ENCODE peak calls at places on chromosome 16, in ten cellular contexts. V, R, B, J, Q, Y, Z, D, S and N are unnamed samples.
A peak's percentile ranks its signal among the peaks of the same experiment; 100 is the strongest.

GRCh38 chr16:79713609-79714309 is 113.2 kb upstream of the MAF start:
- DNase-seq in R (no peak), J (no peak), Q (no peak), V (no peak), D (no peak), B (no peak), Y (no peak), S (no peak), Z (no peak), N (no peak)

GRCh38 chr16:56980792-56981724 is 8.3 kb upstream of the NLRC5 start:
- DNase-seq in B (no peak), Q (no peak), D (no peak), S (no peak), Z (no peak), Y (no peak), J (no peak), V (no peak), R (no peak), N (no peak)

GRCh38 chr16:66898207-66898606 is 17.9 kb downstream of the PDP2 start:
- DNase-seq in Z (no peak), D (peak; percentile 64), B (no peak), R (no peak), S (no peak), J (peak; percentile 60), Q (no peak), Y (no peak), V (no peak), N (no peak)

GRCh38 chr16:60755907-60756306 is 1280.3 kb downstream of the CDH8 start:
- DNase-seq in V (no peak), D (no peak), S (no peak), B (no peak), Q (no peak), R (no peak), Z (no peak), J (no peak), Y (no peak), N (no peak)

GRCh38 chr16:12801511-12802042 is 2.1 kb downstream of the CPPED1 start:
- DNase-seq in Q (no peak), B (no peak), Z (no peak), R (peak; percentile 9), V (no peak), J (no peak), D (peak; percentile 51), Y (peak; percentile 91), S (no peak), N (no peak)

GRCh38 chr16:22071352-22071923 is 20.9 kb upstream of the VWA3A start:
- DNase-seq in R (no peak), J (no peak), Y (no peak), S (no peak), Q (no peak), D (no peak), V (no peak), Z (no peak), B (no peak), N (no peak)

GRCh38 chr16:66705790-66706505 is 9.4 kb upstream of the CMTM4 start:
- DNase-seq in V (no peak), B (no peak), S (no peak), J (peak; percentile 25), Z (no peak), Y (no peak), R (no peak), Q (no peak), D (no peak), N (no peak)

GRCh38 chr16:57791156-57791902 is 11.0 kb downstream of the KIFC3 start:
- DNase-seq in S (no peak), V (no peak), J (no peak), Q (no peak), D (no peak), R (no peak), Y (no peak), B (no peak), Z (no peak), N (no peak)

GRCh38 chr16:46996952-46997458 is 23.5 kb upstream of the DNAJA2 start:
- DNase-seq in V (no peak), R (no peak), Q (no peak), Y (no peak), J (no peak), S (no peak), B (no peak), D (no peak), Z (no peak), N (no peak)

GRCh38 chr16:30649725-30650368 is 913 bp upstream of the PRR14 start:
- DNase-seq in S (no peak), Y (no peak), Z (no peak), J (no peak), D (no peak), Q (no peak), B (no peak), V (no peak), R (no peak), N (no peak)

GRCh38 chr16:57620316-57621231 is 7.9 kb upstream of the ADGRG1 start:
- DNase-seq in Q (peak; percentile 14), V (no peak), D (no peak), S (no peak), Z (no peak), R (no peak), J (no peak), B (no peak), Y (no peak), N (no peak)

GRCh38 chr16:5065368-5065767 is 388 bp downstream of the C16orf89 start:
- DNase-seq in D (no peak), V (no peak), Z (no peak), J (no peak), B (no peak), Y (no peak), Q (no peak), S (no peak), R (no peak), N (no peak)

GRCh38 chr16:3671424-3671823 is 16.9 kb downstream of the DNASE1 start:
- DNase-seq in J (no peak), S (no peak), Z (no peak), V (no peak), Y (no peak), D (no peak), R (no peak), Q (no peak), B (no peak), N (no peak)

GRCh38 chr16:78045865-78046581 is 23.7 kb downstream of the CLEC3A start:
- DNase-seq in S (no peak), D (peak; percentile 48), Q (peak; percentile 79), B (no peak), V (peak; percentile 96), Y (peak; percentile 4), R (peak; percentile 5), Z (no peak), J (no peak), N (no peak)